ENCODE peak calls at places on chromosomes 13 and 19, in five cellular contexts. T is left ventricle myocardium inferior, G is fibroblast of lung, V is WERI-Rb-1, W is sigmoid colon. Y is an unnamed sample.

GRCh38 chr19:45245334-45245787 is at the start of gene EXOC3L2:
- DNase-seq in T (peak), G (no peak), V (no peak), W (no peak), Y (no peak)

GRCh38 chr19:50461066-50461875 is 15.0 kb upstream of the EMC10 start:
- DNase-seq in T (peak), G (peak), V (peak), W (no peak), Y (peak)

GRCh38 chr19:3544742-3545668 is 6.0 kb downstream of the TEKTIP1 start:
- DNase-seq in T (peak), G (no peak), V (peak), W (peak), Y (peak)

GRCh38 chr13:59398127-59398526 is 765.6 kb downstream of the DIAPH3 start:
- DNase-seq in T (no peak), G (no peak), V (no peak), W (no peak), Y (no peak)

GRCh38 chr19:3692141-3693029 is 7.9 kb downstream of the PIP5K1C start:
- DNase-seq in T (no peak), G (no peak), V (peak), W (no peak), Y (no peak)

GRCh38 chr19:15900504-15900903 is 2.6 kb upstream of the CYP4F2 start:
- DNase-seq in T (no peak), G (no peak), V (no peak), W (no peak), Y (no peak)

GRCh38 chr13:113033498-113033897 is 64.5 kb downstream of the MCF2L start:
- DNase-seq in T (no peak), G (no peak), V (no peak), W (no peak), Y (no peak)

GRCh38 chr13:44801990-44802389 is 187.3 kb downstream of the NUFIP1 start:
- DNase-seq in T (no peak), G (peak), V (no peak), W (no peak), Y (peak)

GRCh38 chr19:41355035-41355434 is 1.3 kb upstream of the TGFB1 start:
- DNase-seq in T (no peak), G (no peak), V (no peak), W (no peak), Y (no peak)

GRCh38 chr19:12484011-12484370 is 625 bp downstream of the ZNF709 start:
- DNase-seq in T (no peak), G (peak), V (no peak), W (no peak), Y (peak)

GRCh38 chr19:33905937-33906577 is 109.4 kb downstream of the KCTD15 start:
- DNase-seq in T (peak), G (peak), V (no peak), W (peak), Y (peak)

GRCh38 chr13:35714588-35714987 is 238.1 kb upstream of the MAB21L1 start:
- DNase-seq in T (peak), G (no peak), V (peak), W (no peak), Y (no peak)

GRCh38 chr13:42017264-42017663 is 31.2 kb upstream of the DGKH start:
- DNase-seq in T (no peak), G (no peak), V (no peak), W (no peak), Y (no peak)

GRCh38 chr19:44808463-44809371 is at the start of gene BCAM:
- DNase-seq in T (peak), G (peak), V (peak), W (peak), Y (peak)

GRCh38 chr19:17718988-17719711 is at the start of gene MAP1S:
- DNase-seq in T (peak), G (peak), V (peak), W (no peak), Y (peak)

GRCh38 chr19:54229146-54229545 is 6.3 kb upstream of the LILRB3 start:
- DNase-seq in T (no peak), G (no peak), V (no peak), W (peak), Y (no peak)
- TF ChIP-seq CTCF in T (no peak), G (no peak), V (no peak), W (no peak), Y (no peak)

GRCh38 chr13:79477968-79478367 is 3.0 kb upstream of the NDFIP2 start:
- DNase-seq in T (peak), G (no peak), V (no peak), W (no peak), Y (no peak)
- TF ChIP-seq CTCF in T (peak), G (no peak), V (no peak), W (no peak), Y (peak)

GRCh38 chr19:8069116-8069973 is 16.8 kb downstream of the CCL25 start:
- DNase-seq in T (no peak), G (no peak), V (peak), W (no peak), Y (no peak)
- TF ChIP-seq CTCF in T (peak), G (peak), V (peak), W (no peak), Y (peak)

GRCh38 chr13:100673376-100673830 is 1.2 kb downstream of the TMTC4 start:
- DNase-seq in T (no peak), G (no peak), V (peak), W (no peak), Y (no peak)

GRCh38 chr13:100675660-100676129 is 1.1 kb upstream of the TMTC4 start:
- DNase-seq in T (no peak), G (no peak), V (no peak), W (no peak), Y (no peak)

GRCh38 chr13:100673831-100674362 is 698 bp downstream of the TMTC4 start:
- DNase-seq in T (peak), G (peak), V (peak), W (peak), Y (peak)

GRCh38 chr13:100674363-100674847 is at the start of gene TMTC4:
- DNase-seq in T (no peak), G (no peak), V (no peak), W (no peak), Y (no peak)

DNA sequence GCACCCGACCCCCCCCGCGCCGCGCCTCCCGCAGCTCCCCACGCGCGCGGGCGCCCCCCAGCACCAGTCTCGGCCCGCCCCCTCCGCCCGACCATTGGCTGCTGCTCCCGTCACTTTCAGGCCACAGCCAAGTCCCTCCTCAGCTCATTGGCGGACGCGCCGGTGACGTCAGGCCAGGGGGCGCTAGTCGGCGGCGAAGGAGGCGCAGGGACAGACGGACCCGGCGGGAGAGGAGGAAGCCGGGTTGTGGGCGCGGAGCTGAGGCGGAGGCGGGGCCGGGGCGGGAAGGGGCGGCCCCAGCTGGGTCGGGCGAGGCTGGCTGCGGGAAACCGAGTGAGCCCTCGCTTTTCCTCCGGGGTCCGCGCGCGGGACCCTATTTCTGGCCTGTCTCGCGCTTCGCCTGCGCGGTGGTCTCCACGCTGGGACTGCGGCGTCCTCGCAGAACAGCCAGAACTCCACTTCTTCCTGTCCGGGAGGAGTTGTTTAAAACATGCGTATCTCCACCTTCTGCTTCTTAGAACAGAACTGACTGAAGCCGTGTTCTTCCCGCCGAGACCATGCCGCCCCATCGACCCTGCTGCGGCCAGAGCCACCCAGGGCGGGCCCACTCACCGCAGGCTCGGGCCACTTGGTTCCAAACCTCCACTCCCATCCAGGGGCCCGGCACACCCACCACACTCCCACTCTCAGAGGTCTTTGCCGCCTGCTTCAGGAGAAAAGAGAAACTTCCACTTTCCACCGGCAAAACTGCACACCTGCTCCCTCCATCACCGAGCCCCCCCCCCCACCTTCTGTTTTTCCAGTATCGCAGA is 459 bp upstream of the TMTC4 start:
- DNase-seq in T (peak), G (peak), V (peak), W (peak), Y (peak)
- TF ChIP-seq CTCF in T (peak), G (peak), V (peak), W (no peak), Y (peak)

DNA sequence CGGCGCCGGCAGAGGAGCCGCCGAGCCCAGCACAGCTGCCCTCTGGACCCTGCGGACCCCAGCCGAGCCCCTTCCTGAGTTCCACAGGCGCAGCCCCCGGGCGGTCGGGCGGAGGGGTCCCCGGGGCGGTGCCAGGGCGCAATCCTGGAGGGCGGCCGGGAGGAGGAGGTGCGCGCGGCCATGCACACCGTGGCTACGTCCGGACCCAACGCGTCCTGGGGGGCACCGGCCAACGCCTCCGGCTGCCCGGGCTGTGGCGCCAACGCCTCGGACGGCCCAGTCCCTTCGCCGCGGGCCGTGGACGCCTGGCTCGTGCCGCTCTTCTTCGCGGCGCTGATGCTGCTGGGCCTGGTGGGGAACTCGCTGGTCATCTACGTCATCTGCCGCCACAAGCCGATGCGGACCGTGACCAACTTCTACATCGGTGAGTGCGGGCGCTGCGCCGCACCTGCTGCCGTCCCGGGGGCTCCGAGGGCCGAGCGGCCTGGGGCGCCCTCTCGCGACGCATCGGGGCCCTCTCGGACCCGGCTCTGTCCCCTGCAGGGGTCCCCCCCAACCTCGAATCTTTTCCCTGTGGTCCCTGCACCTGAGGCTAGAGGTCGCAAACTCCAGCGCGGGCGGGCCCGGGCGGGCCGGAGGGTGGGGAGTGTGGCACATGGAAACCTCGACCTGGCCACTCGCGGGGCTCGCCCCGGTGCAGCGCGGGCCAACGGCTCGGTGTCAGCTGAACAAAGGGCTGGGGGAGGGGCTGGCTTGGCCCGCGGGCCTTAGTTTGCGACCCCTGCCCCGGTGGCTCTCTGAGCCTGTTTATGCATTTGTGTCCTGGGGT is at the start of gene KISS1R:
- DNase-seq in T (no peak), G (no peak), V (peak), W (no peak), Y (no peak)
- TF ChIP-seq CTCF in T (peak), G (peak), V (peak), W (peak), Y (peak)

GRCh38 chr13:21152251-21152899 is 24.0 kb downstream of the SKA3 start:
- DNase-seq in T (no peak), G (no peak), V (no peak), W (no peak), Y (no peak)
- TF ChIP-seq CTCF in T (no peak), G (no peak), V (no peak), W (no peak), Y (no peak)

DNA sequence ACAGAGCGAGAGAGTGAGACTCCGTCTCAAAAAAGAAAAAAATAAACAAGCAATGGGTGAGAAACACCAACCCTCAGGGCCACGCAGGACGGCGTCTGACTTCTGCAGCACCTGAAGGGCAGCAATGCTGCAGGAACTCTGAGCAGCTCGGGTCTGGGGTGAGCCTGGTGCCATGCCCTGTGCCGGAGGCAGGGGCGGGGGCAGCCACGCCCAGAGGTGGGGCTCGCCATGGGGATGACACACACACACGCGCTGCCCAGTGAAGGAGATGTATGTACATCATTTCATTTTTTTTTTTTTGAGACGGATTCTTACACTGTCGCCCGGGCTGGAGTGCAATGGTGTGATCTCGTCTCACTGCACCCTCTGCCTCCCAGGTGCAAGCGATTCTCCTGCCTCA is 24.3 kb downstream of the GPX4 start:
- DNase-seq in T (no peak), G (no peak), V (no peak), W (no peak), Y (no peak)
- TF ChIP-seq CTCF in T (no peak), G (no peak), V (no peak), W (no peak), Y (no peak)

GRCh38 chr13:40993119-40993518 is 26.0 kb downstream of the ELF1 start:
- DNase-seq in T (no peak), G (no peak), V (no peak), W (no peak), Y (peak)
- TF ChIP-seq CTCF in T (no peak), G (no peak), V (no peak), W (no peak), Y (no peak)

GRCh38 chr13:30702006-30702405 is 33.3 kb upstream of the ALOX5AP start:
- DNase-seq in T (no peak), G (no peak), V (no peak), W (no peak), Y (no peak)
- TF ChIP-seq CTCF in T (no peak), G (no peak), V (no peak), W (no peak), Y (no peak)